ENCODE peak calls at places on chromosomes 12 and 14, in nine cellular contexts. S is HFF-Myc, J is foreskin fibroblast, V is fibroblast of pulmonary artery, R is ascending aorta, G is sigmoid colon, X is cardiac fibroblast, U is prostate gland, I is pancreas. F is an unnamed sample.

GRCh38 chr12:97229036-97229435 is 233.6 kb upstream of the RMST start:
- DNase-seq in S (no peak), J (no peak), V (no peak), R (no peak), G (no peak), X (no peak), U (no peak), I (no peak), F (no peak)

GRCh38 chr14:52879958-52880357 is 70.9 kb downstream of the FERMT2 start:
- DNase-seq in S (no peak), J (no peak), V (no peak), R (no peak), G (no peak), X (peak; percentile 72), U (no peak), I (no peak), F (peak; percentile 48)

GRCh38 chr12:116916122-116916521 is 5.4 kb downstream of the FBXW8 start:
- DNase-seq in S (no peak), J (peak; percentile 30), V (peak; percentile 41), R (no peak), G (no peak), X (peak; percentile 56), U (no peak), I (no peak), F (peak; percentile 9)

GRCh38 chr12:58395470-58395869 is 454.1 kb downstream of the ATP23 start:
- DNase-seq in S (no peak), J (peak; percentile 21), V (no peak), R (no peak), G (no peak), X (no peak), U (no peak), I (no peak), F (no peak)

GRCh38 chr12:120628919-120629318 is 11.5 kb upstream of the CABP1 start:
- DNase-seq in S (no peak), J (no peak), V (no peak), R (no peak), G (no peak), X (no peak), U (no peak), I (no peak), F (no peak)

GRCh38 chr12:52649066-52649465 is 2.9 kb downstream of the KRT2 start:
- DNase-seq in S (no peak), J (no peak), V (no peak), R (no peak), G (no peak), X (no peak), U (no peak), I (no peak), F (no peak)

GRCh38 chr14:95121911-95122696 is 35.2 kb downstream of the DICER1 start:
- DNase-seq in S (no peak), J (no peak), V (no peak), R (no peak), G (no peak), X (no peak), U (no peak), I (no peak), F (no peak)

GRCh38 chr12:72836184-72836583 is 564.0 kb downstream of the TRHDE start:
- DNase-seq in S (no peak), J (no peak), V (no peak), R (no peak), G (no peak), X (no peak), U (no peak), I (no peak), F (no peak)

GRCh38 chr12:94027561-94027960 is 120.8 kb upstream of the PLXNC1 start:
- DNase-seq in S (no peak), J (no peak), V (no peak), R (no peak), G (no peak), X (no peak), U (no peak), I (no peak), F (no peak)

GRCh38 chr12:15200703-15201102 is 20.5 kb downstream of the RERG start:
- DNase-seq in S (no peak), J (no peak), V (no peak), R (no peak), G (no peak), X (peak; percentile 30), U (no peak), I (no peak), F (no peak)

GRCh38 chr12:77685112-77685511 is 145.6 kb upstream of the NAV3 start:
- DNase-seq in S (peak; percentile 63), J (peak; percentile 70), V (peak; percentile 86), R (peak; percentile 64), G (no peak), X (peak; percentile 88), U (peak; percentile 47), I (peak; percentile 28), F (peak; percentile 80)

GRCh38 chr12:124385219-124385969 is 90.5 kb downstream of the RFLNA start:
- DNase-seq in S (no peak), J (peak; percentile 60), V (peak; percentile 74), R (no peak), G (no peak), X (peak; percentile 88), U (no peak), I (no peak), F (no peak)

DNA sequence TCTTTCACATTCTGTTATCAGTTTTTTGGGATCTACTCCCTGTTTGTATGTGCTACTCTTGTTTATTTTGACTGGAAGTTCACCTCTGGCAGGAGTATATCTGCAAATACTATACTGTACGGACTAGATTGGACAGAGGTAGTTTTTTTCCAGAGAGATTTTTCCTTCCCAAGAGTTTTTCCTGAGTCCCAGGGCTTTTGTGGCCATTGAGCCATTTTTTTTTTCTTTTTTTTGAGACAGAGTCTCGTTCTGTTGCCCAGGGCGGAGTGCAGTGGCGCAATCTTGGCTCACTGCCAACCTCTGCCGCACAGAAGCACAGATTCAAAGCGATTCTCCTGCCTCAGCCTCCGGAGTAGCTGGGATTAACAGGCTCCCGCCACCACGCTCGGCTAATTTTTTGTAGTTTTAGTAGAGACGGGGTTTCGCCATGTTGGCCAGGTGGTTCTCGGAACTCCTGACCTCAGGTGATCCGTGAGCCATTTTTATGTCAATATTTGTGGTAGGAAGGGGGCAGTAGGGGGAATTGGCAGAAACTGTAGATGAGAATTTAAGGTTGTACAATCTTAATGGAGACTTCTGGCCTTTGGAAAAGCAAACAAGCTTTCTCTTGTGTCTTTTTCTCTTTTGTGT is 19.4 kb downstream of the KTN1 start:
- DNase-seq in S (no peak), J (no peak), V (no peak), R (no peak), G (no peak), X (peak; percentile 32), U (no peak), I (peak; percentile 23), F (no peak)
- H3K4me3 ChIP-seq in S (no peak overlapping the region), J (no peak overlapping the region), V (no peak overlapping the region), R (no peak overlapping the region), G (no peak overlapping the region), X (no peak overlapping the region), U (no peak overlapping the region), I (no peak overlapping the region), F (no peak overlapping the region)

DNA sequence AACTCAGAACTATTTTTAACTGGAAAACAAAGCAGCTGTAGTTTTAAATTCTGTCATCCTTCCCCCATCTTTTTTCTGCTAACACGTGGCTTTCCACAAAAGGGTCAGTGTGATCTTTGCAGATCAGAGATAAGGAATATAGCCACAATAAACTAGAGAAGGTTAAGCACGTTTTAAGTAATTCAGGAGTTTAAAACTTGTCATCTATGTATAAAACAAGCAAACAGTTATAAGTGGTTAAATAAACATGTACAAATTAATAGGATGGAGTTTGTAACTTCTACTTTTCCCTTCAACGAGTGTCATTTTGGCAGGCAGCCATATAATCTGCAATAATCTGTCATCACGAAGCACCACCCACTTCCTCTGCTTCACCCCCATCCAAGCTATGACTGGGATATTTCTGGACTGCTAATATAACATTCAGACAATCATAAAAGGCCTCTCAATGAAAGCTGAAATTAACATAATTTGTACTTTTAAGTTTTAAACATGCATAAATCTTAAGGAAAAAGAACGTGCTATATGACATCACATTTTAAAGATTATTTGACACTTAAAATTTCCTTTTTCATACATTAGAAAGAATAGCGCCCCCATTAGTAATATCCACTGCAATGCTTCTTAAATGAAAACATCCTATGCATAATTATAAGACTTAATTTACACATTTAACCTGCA is 15.2 kb downstream of the TAOK3 start:
- DNase-seq in S (peak; percentile 60), J (peak; percentile 78), V (peak; percentile 79), R (no peak), G (no peak), X (peak; percentile 91), U (no peak), I (no peak), F (no peak)
- TF ChIP-seq CTCF in S (no peak), J (no peak), V (no peak), R (no peak), G (no peak), X (peak; percentile 15), U (no peak), I (no peak), F (no peak)

DNA sequence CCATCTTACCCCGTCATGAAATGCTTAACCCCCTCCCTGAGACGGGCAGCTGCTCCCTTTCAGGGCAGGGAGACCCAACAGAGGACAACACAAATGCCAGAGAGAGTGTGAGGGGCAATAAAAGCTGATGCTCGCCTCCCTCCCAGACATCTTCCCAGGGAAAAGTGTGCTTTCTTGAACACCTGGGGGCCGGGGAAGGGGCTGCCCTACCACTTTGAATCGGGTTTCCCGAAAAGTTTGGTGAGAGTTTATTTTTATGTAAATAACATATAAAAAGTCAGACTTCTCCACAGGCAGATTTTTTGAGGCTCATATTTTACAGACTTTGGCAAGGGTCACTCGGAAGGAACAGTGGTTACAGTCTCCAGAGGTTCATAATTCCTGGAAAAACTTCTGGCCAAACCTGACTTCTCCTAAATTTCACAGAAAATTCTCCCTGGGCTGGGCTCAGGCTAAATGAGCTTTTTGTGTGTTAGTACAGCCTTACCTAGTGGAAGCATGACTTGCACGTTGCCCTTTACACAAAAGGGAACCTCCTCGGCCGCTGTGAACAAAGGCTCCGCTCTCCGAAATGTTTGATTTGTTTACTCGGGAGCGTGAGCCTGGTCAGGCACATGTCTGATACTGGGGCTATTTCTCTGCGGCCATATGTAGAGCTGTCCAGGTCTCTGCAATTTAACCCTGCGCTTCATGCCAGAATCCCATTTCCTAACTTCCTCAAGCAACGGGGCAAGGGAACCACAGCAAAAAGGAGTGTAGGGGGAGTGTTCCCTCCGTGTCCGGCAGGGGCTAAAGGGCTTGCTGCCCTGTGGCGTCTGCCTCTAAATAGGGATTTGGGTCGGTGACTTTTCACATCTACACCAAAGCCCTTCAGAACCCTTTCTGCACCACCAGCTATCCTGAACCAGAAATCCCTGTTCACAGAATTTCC is 3.4 kb downstream of the RTL1 start:
- DNase-seq in S (no peak), J (no peak), V (no peak), R (peak; percentile 41), G (peak; percentile 58), X (no peak), U (no peak), I (no peak), F (no peak)
- H3K4me3 ChIP-seq in S (no peak overlapping the region), J (no peak overlapping the region), V (no peak overlapping the region), R (no peak overlapping the region), G (no peak overlapping the region), X (no peak overlapping the region), U (no peak overlapping the region), I (no peak overlapping the region), F (no peak overlapping the region)

DNA sequence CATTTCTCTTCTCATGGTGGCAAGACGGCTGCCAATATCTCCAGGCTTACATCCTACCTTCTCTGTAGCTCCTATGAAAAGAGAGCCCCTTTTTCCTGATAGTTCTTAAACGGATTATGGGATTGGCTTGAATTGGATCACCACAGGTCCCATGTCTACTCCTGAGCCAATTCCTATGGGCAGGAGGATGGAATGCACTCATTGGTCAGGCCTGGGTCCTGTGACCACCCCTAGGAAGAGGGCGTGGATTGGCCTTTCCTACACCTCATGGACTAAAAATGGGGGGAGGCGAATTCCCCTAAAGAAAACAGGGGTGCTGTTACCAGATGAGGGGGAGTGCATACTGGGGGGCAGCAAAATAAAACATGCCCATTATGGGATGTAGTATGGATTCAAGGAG is 108.8 kb downstream of the PTPN11 start:
- DNase-seq in S (no peak), J (no peak), V (no peak), R (no peak), G (no peak), X (no peak), U (no peak), I (no peak), F (no peak)
- TF ChIP-seq CTCF in S (no peak), J (no peak), V (no peak), R (no peak), G (no peak), X (no peak), U (no peak), I (no peak), F (no peak)

F was measured in astrocyte of the cerebellum.